ENCODE peak calls at places on chromosomes 16 and 17, in six cellular contexts. One of them, this sample, is unnamed.

GRCh38 chr17:45846646-45847045 is 2.0 kb downstream of the SPPL2C start:
- DNase-seq in Peyer's patch: no peak
- DNase-seq in HCT116: no peak
- DNase-seq in stomach: no peak
- DNase-seq in transverse colon: no peak
- DNase-seq in tibial nerve: no peak
- DNase-seq in this sample: no peak

GRCh38 chr16:23423496-23424049 is 29.4 kb downstream of the COG7 start:
- DNase-seq in transverse colon: peak; percentile 85
- DNase-seq in Peyer's patch: peak; percentile 32
- DNase-seq in HCT116: peak; percentile 76
- DNase-seq in tibial nerve: peak; percentile 87
- DNase-seq in stomach: peak; percentile 83
- DNase-seq in this sample: no peak

GRCh38 chr16:89344846-89345577 is 127.5 kb downstream of the ZNF778 start:
- DNase-seq in Peyer's patch: no peak
- DNase-seq in tibial nerve: no peak
- DNase-seq in transverse colon: no peak
- DNase-seq in stomach: no peak
- DNase-seq in HCT116: no peak
- DNase-seq in this sample: no peak

GRCh38 chr16:72284042-72284789 is 112.3 kb upstream of the PMFBP1 start:
- DNase-seq in stomach: no peak
- DNase-seq in tibial nerve: no peak
- DNase-seq in transverse colon: no peak
- DNase-seq in Peyer's patch: no peak
- DNase-seq in HCT116: no peak
- DNase-seq in this sample: no peak

GRCh38 chr16:3362931-3363330 is 7.2 kb downstream of the OR2C1 start:
- DNase-seq in Peyer's patch: no peak
- DNase-seq in HCT116: no peak
- DNase-seq in transverse colon: no peak
- DNase-seq in stomach: no peak
- DNase-seq in tibial nerve: no peak
- DNase-seq in this sample: no peak

GRCh38 chr17:77214743-77215142 is 74.0 kb downstream of the SEC14L1 start:
- DNase-seq in transverse colon: peak; percentile 40
- DNase-seq in HCT116: peak; percentile 56
- DNase-seq in stomach: peak; percentile 51
- DNase-seq in tibial nerve: no peak
- DNase-seq in Peyer's patch: no peak
- DNase-seq in this sample: peak; percentile 63

GRCh38 chr16:89785523-89786155 is 30.8 kb downstream of the FANCA start:
- DNase-seq in HCT116: no peak
- DNase-seq in Peyer's patch: peak; percentile 40
- DNase-seq in stomach: no peak
- DNase-seq in transverse colon: peak; percentile 28
- DNase-seq in tibial nerve: no peak
- DNase-seq in this sample: no peak

GRCh38 chr16:2251281-2252111 is at the start of gene ECI1:
- DNase-seq in HCT116: peak; percentile 85
- DNase-seq in tibial nerve: peak; percentile 92
- DNase-seq in transverse colon: peak; percentile 98
- DNase-seq in Peyer's patch: peak; percentile 92
- DNase-seq in stomach: peak; percentile 98
- DNase-seq in this sample: peak; percentile 97

GRCh38 chr16:23694707-23695373 is 16.2 kb downstream of the PLK1 start:
- DNase-seq in stomach: no peak
- DNase-seq in transverse colon: no peak
- DNase-seq in tibial nerve: no peak
- DNase-seq in HCT116: no peak
- DNase-seq in Peyer's patch: no peak
- DNase-seq in this sample: no peak

GRCh38 chr16:57667526-57668258 is 414 bp upstream of the ADGRG3 start:
- DNase-seq in stomach: peak; percentile 54
- DNase-seq in transverse colon: no peak
- DNase-seq in tibial nerve: no peak
- DNase-seq in HCT116: no peak
- DNase-seq in Peyer's patch: no peak
- DNase-seq in this sample: peak; percentile 25
- TF ChIP-seq POLR2A in stomach: no peak
- TF ChIP-seq POLR2A in transverse colon: no peak
- TF ChIP-seq POLR2A in tibial nerve: no peak
- TF ChIP-seq POLR2A in HCT116: no peak
- TF ChIP-seq POLR2A in Peyer's patch: no peak
- TF ChIP-seq POLR2A in this sample: no peak

GRCh38 chr16:667780-668518 is at the start of gene RHOT2:
- DNase-seq in transverse colon: peak; percentile 96
- DNase-seq in HCT116: no peak
- DNase-seq in Peyer's patch: peak; percentile 92
- DNase-seq in stomach: peak; percentile 95
- DNase-seq in tibial nerve: peak; percentile 82
- DNase-seq in this sample: peak; percentile 96
- TF ChIP-seq POLR2A in transverse colon: peak; percentile 81
- TF ChIP-seq POLR2A in HCT116: no peak
- TF ChIP-seq POLR2A in Peyer's patch: no peak
- TF ChIP-seq POLR2A in stomach: no peak
- TF ChIP-seq POLR2A in tibial nerve: peak; percentile 72
- TF ChIP-seq POLR2A in this sample: peak; percentile 55

GRCh38 chr17:82097187-82097918 is 683 bp downstream of the FASN start:
- DNase-seq in transverse colon: peak; percentile 48
- DNase-seq in stomach: peak; percentile 58
- DNase-seq in tibial nerve: no peak
- DNase-seq in Peyer's patch: peak; percentile 33
- DNase-seq in HCT116: no peak
- DNase-seq in this sample: peak; percentile 80
- TF ChIP-seq POLR2A in transverse colon: peak; percentile 53
- TF ChIP-seq POLR2A in stomach: no peak
- TF ChIP-seq POLR2A in tibial nerve: no peak
- TF ChIP-seq POLR2A in Peyer's patch: no peak
- TF ChIP-seq POLR2A in HCT116: no peak
- TF ChIP-seq POLR2A in this sample: peak; percentile 2

GRCh38 chr17:30388321-30389179 is 9.8 kb downstream of the CPD start:
- DNase-seq in Peyer's patch: no peak
- DNase-seq in HCT116: no peak
- DNase-seq in tibial nerve: no peak
- DNase-seq in stomach: no peak
- DNase-seq in transverse colon: no peak
- DNase-seq in this sample: no peak
- TF ChIP-seq POLR2A in Peyer's patch: no peak
- TF ChIP-seq POLR2A in HCT116: no peak
- TF ChIP-seq POLR2A in tibial nerve: no peak
- TF ChIP-seq POLR2A in stomach: no peak
- TF ChIP-seq POLR2A in transverse colon: no peak
- TF ChIP-seq POLR2A in this sample: no peak

GRCh38 chr16:75555213-75555706 is 792 bp downstream of the TMEM231 start:
- DNase-seq in Peyer's patch: peak; percentile 44
- DNase-seq in transverse colon: peak; percentile 82
- DNase-seq in HCT116: peak; percentile 86
- DNase-seq in stomach: peak; percentile 67
- DNase-seq in tibial nerve: peak; percentile 63
- DNase-seq in this sample: peak; percentile 77
- TF ChIP-seq POLR2A in Peyer's patch: no peak
- TF ChIP-seq POLR2A in transverse colon: no peak
- TF ChIP-seq POLR2A in HCT116: peak; percentile 40
- TF ChIP-seq POLR2A in stomach: no peak
- TF ChIP-seq POLR2A in tibial nerve: peak; percentile 23
- TF ChIP-seq POLR2A in this sample: peak; percentile 23

DNA sequence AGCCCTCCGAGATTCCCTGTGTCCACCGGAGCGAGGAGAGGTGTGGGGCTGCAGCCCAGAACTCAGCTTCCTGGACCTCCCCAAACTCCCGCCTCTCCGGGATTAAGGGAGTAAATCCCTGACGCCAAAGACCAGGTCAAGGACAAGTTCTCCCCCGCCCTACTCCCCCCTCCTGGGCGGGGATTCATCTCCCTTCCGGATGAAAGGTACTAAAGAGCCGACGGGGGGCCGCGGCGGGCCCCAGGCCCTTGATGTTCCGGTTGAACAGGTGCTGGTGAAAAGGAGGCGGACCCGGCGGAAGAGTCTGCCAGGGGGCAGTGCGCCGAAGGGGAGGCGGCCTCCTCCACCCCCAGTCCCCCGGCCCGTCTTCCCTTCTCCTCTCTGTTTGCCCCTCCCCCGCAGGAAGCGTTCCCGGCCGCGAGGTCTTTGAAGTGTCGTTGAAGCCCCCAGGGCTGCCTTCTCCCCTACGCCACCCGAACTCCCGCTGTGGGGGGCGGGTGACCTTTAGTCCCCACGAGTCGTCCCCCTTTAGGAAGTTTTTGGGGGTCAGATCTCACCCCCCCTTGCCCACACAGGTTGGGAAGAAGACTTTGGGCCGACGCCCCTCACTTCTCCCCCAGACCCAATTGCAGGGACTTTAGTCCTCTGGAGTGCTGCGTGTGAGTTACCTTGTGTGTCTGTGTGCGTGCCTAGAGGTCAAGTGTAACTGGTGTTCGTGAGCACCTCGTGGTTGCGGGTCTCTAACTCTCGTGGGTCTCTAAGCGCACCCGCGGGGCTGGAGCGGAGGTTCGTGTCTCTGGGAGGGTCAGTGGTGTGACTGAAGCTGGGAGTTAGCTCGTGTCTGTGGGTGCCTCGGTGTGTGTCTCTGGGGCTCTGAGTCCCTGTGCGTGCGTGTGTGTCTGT is 1.1 kb upstream of the MLLT6 start:
- DNase-seq in transverse colon: peak; percentile 93
- DNase-seq in Peyer's patch: peak; percentile 88
- DNase-seq in stomach: peak; percentile 95
- DNase-seq in HCT116: peak; percentile 81
- DNase-seq in tibial nerve: peak; percentile 70
- DNase-seq in this sample: peak; percentile 67
- TF ChIP-seq POLR2A in transverse colon: peak; percentile 54
- TF ChIP-seq POLR2A in Peyer's patch: no peak
- TF ChIP-seq POLR2A in stomach: no peak
- TF ChIP-seq POLR2A in HCT116: peak; percentile 29
- TF ChIP-seq POLR2A in tibial nerve: peak; percentile 26
- TF ChIP-seq POLR2A in this sample: peak; percentile 40

This sample was measured in erythroblast.